ENCODE peak calls at places on chromosomes 11 and 22, in nine cellular contexts. One of them, this sample, is unnamed.

GRCh38 chr11:113193077-113193476 is 121.3 kb upstream of the TTC12 start:
- DNase-seq in B cell: no peak
- DNase-seq in activated CD4-positive, alpha-beta memory T cell treated with anti-CD3 and anti-CD28 coated beads, Interleukin-2, amount 10 ng/mL, durations not matched to agents 7 days and 5 days: no peak
- DNase-seq in Panc1: no peak
- DNase-seq in HuH-7.5: no peak
- DNase-seq in mesothelial cell of epicardium: no peak
- DNase-seq in LoVo: no peak
- DNase-seq in stimulated activated naive CD4-positive, alpha-beta T cell: no peak
- DNase-seq in AG08395: peak
- DNase-seq in this sample: no peak

GRCh38 chr11:107011977-107012376 is 6.3 kb downstream of the GUCY1A2 start:
- DNase-seq in B cell: no peak
- DNase-seq in activated CD4-positive, alpha-beta memory T cell treated with anti-CD3 and anti-CD28 coated beads, Interleukin-2, amount 10 ng/mL, durations not matched to agents 7 days and 5 days: no peak
- DNase-seq in Panc1: no peak
- DNase-seq in HuH-7.5: no peak
- DNase-seq in mesothelial cell of epicardium: no peak
- DNase-seq in LoVo: peak
- DNase-seq in stimulated activated naive CD4-positive, alpha-beta T cell: no peak
- DNase-seq in AG08395: no peak
- DNase-seq in this sample: no peak

GRCh38 chr11:36485296-36485870 is 24.7 kb downstream of the TRAF6 start:
- DNase-seq in B cell: no peak
- DNase-seq in activated CD4-positive, alpha-beta memory T cell treated with anti-CD3 and anti-CD28 coated beads, Interleukin-2, amount 10 ng/mL, durations not matched to agents 7 days and 5 days: no peak
- DNase-seq in Panc1: no peak
- DNase-seq in HuH-7.5: no peak
- DNase-seq in mesothelial cell of epicardium: no peak
- DNase-seq in LoVo: no peak
- DNase-seq in stimulated activated naive CD4-positive, alpha-beta T cell: no peak
- DNase-seq in AG08395: no peak
- DNase-seq in this sample: no peak

GRCh38 chr22:25062378-25063095 is 110.0 kb downstream of the KIAA1671 start:
- DNase-seq in B cell: no peak
- DNase-seq in activated CD4-positive, alpha-beta memory T cell treated with anti-CD3 and anti-CD28 coated beads, Interleukin-2, amount 10 ng/mL, durations not matched to agents 7 days and 5 days: peak
- DNase-seq in Panc1: no peak
- DNase-seq in HuH-7.5: no peak
- DNase-seq in mesothelial cell of epicardium: no peak
- DNase-seq in LoVo: no peak
- DNase-seq in stimulated activated naive CD4-positive, alpha-beta T cell: peak
- DNase-seq in AG08395: no peak
- DNase-seq in this sample: no peak

GRCh38 chr11:43943931-43944751 is 1.7 kb downstream of the C11orf96 start:
- DNase-seq in B cell: no peak
- DNase-seq in activated CD4-positive, alpha-beta memory T cell treated with anti-CD3 and anti-CD28 coated beads, Interleukin-2, amount 10 ng/mL, durations not matched to agents 7 days and 5 days: peak
- DNase-seq in Panc1: no peak
- DNase-seq in HuH-7.5: no peak
- DNase-seq in mesothelial cell of epicardium: no peak
- DNase-seq in LoVo: no peak
- DNase-seq in stimulated activated naive CD4-positive, alpha-beta T cell: no peak
- DNase-seq in AG08395: no peak
- DNase-seq in this sample: no peak

GRCh38 chr11:16791494-16791961 is 53.1 kb downstream of the C11orf58 start:
- DNase-seq in B cell: no peak
- DNase-seq in activated CD4-positive, alpha-beta memory T cell treated with anti-CD3 and anti-CD28 coated beads, Interleukin-2, amount 10 ng/mL, durations not matched to agents 7 days and 5 days: no peak
- DNase-seq in Panc1: no peak
- DNase-seq in HuH-7.5: no peak
- DNase-seq in mesothelial cell of epicardium: no peak
- DNase-seq in LoVo: peak
- DNase-seq in stimulated activated naive CD4-positive, alpha-beta T cell: no peak
- DNase-seq in AG08395: peak
- DNase-seq in this sample: no peak

GRCh38 chr11:6300325-6300724 is 20.0 kb downstream of the CAVIN3 start:
- DNase-seq in B cell: no peak
- DNase-seq in activated CD4-positive, alpha-beta memory T cell treated with anti-CD3 and anti-CD28 coated beads, Interleukin-2, amount 10 ng/mL, durations not matched to agents 7 days and 5 days: no peak
- DNase-seq in Panc1: no peak
- DNase-seq in HuH-7.5: no peak
- DNase-seq in mesothelial cell of epicardium: no peak
- DNase-seq in LoVo: no peak
- DNase-seq in stimulated activated naive CD4-positive, alpha-beta T cell: no peak
- DNase-seq in AG08395: no peak
- DNase-seq in this sample: no peak

GRCh38 chr11:7020183-7020917 is at the start of the genes NLRP14 and ZNF214:
- DNase-seq in B cell: no peak
- DNase-seq in activated CD4-positive, alpha-beta memory T cell treated with anti-CD3 and anti-CD28 coated beads, Interleukin-2, amount 10 ng/mL, durations not matched to agents 7 days and 5 days: no peak
- DNase-seq in Panc1: peak
- DNase-seq in HuH-7.5: peak
- DNase-seq in mesothelial cell of epicardium: peak
- DNase-seq in LoVo: peak
- DNase-seq in stimulated activated naive CD4-positive, alpha-beta T cell: no peak
- DNase-seq in AG08395: peak
- DNase-seq in this sample: peak

GRCh38 chr11:68264741-68265540 is 6.8 kb downstream of the C11orf24 start:
- DNase-seq in B cell: no peak
- DNase-seq in activated CD4-positive, alpha-beta memory T cell treated with anti-CD3 and anti-CD28 coated beads, Interleukin-2, amount 10 ng/mL, durations not matched to agents 7 days and 5 days: no peak
- DNase-seq in Panc1: no peak
- DNase-seq in HuH-7.5: no peak
- DNase-seq in mesothelial cell of epicardium: no peak
- DNase-seq in LoVo: no peak
- DNase-seq in stimulated activated naive CD4-positive, alpha-beta T cell: no peak
- DNase-seq in AG08395: no peak
- DNase-seq in this sample: no peak